ENCODE peak calls at places on chromosome 17, in five cellular contexts. L is kidney, M is fibroblast of the aortic adventitia, I is upper lobe of right lung, J is tibial nerve. P is an unnamed sample.

GRCh38 chr17:47797797-47798196 is 23.8 kb downstream of the OSBPL7 start:
- DNase-seq in L (no peak), J (no peak), M (peak), I (no peak), P (no peak)

GRCh38 chr17:75995385-75995925 is 5.2 kb upstream of the CDK3 start:
- DNase-seq in J (no peak), I (no peak), L (peak), M (no peak), P (peak)

GRCh38 chr17:31291820-31292219 is 5.2 kb downstream of the OMG start:
- DNase-seq in I (no peak), M (no peak), J (no peak), L (no peak), P (no peak)

GRCh38 chr17:32998893-32999240 is 7.2 kb downstream of the SPACA3 start:
- DNase-seq in M (peak), L (no peak), I (no peak), J (no peak), P (no peak)

GRCh38 chr17:77692571-77693161 is 265.8 kb upstream of the TNRC6C start:
- DNase-seq in L (no peak), J (no peak), M (peak), I (peak), P (peak)

GRCh38 chr17:43536236-43537088 is 9.7 kb downstream of the ETV4 start:
- DNase-seq in M (peak), L (no peak), J (no peak), I (no peak), P (peak)

GRCh38 chr17:28328325-28328724 is 6.9 kb downstream of the IFT20 start:
- DNase-seq in M (no peak), J (no peak), L (no peak), I (no peak), P (no peak)

GRCh38 chr17:48624544-48625501 is 1.3 kb downstream of the HOXB9 start:
- DNase-seq in M (no peak), J (no peak), L (peak), I (no peak), P (no peak)

GRCh38 chr17:15513058-15513858 is 45.8 kb upstream of the CDRT4 start:
- DNase-seq in M (peak), I (no peak), L (no peak), J (no peak), P (no peak)

GRCh38 chr17:65629234-65629690 is 67.8 kb upstream of the AXIN2 start:
- DNase-seq in J (no peak), M (no peak), L (no peak), I (no peak), P (no peak)

GRCh38 chr17:76024353-76024752 is 2.8 kb downstream of the EVPL start:
- DNase-seq in I (no peak), L (no peak), M (no peak), J (no peak), P (peak)

GRCh38 chr17:30336369-30337171 is 2.7 kb upstream of the TMIGD1 start:
- DNase-seq in M (peak), J (no peak), L (no peak), I (no peak), P (no peak)

GRCh38 chr17:50386451-50386994 is 10.8 kb downstream of the LRRC59 start:
- DNase-seq in L (no peak), I (no peak), J (no peak), M (no peak), P (no peak)

GRCh38 chr17:77402159-77402731 is 261.5 kb downstream of the SEC14L1 start:
- DNase-seq in J (no peak), I (no peak), M (no peak), L (no peak), P (no peak)

GRCh38 chr17:3636908-3637373 is 381 bp downstream of the CTNS start:
- DNase-seq in L (no peak), M (no peak), I (no peak), J (no peak), P (no peak)

GRCh38 chr17:27282054-27282501 is 11.8 kb upstream of the WSB1 start:
- DNase-seq in I (no peak), L (no peak), M (peak), J (peak), P (no peak)

GRCh38 chr17:5705081-5705875 is 121.0 kb upstream of the NLRP1 start:
- DNase-seq in I (no peak), M (peak), J (no peak), L (no peak), P (no peak)

GRCh38 chr17:68089881-68090280 is 54.3 kb downstream of the KPNA2 start:
- DNase-seq in J (peak), L (no peak), I (peak), M (no peak), P (no peak)

GRCh38 chr17:82327757-82328140 is 5.8 kb downstream of the SECTM1 start:
- DNase-seq in I (no peak), M (no peak), J (no peak), L (no peak), P (no peak)

GRCh38 chr17:15409721-15410247 is 57.6 kb downstream of the CDRT4 start:
- DNase-seq in M (peak), I (no peak), L (no peak), J (peak), P (no peak)

GRCh38 chr17:67993998-67994361 is 2.3 kb downstream of the C17orf58 start:
- DNase-seq in M (peak), L (no peak), J (no peak), I (no peak), P (peak)

GRCh38 chr17:38725066-38725465 is 5.1 kb upstream of the CISD3 start:
- DNase-seq in M (no peak), J (no peak), I (no peak), L (no peak), P (no peak)

GRCh38 chr17:34389343-34389742 is 26.3 kb upstream of the CCL1 start:
- DNase-seq in I (no peak), L (no peak), M (no peak), J (no peak), P (no peak)

GRCh38 chr17:66580178-66580577 is 254.7 kb upstream of the CACNG5 start:
- DNase-seq in I (peak), M (peak), J (no peak), L (peak), P (no peak)

GRCh38 chr17:74201250-74201649 is 2.2 kb upstream of the RPL38 start:
- DNase-seq in M (peak), J (peak), L (no peak), I (no peak), P (no peak)

GRCh38 chr17:42809250-42809649 is 10.6 kb downstream of the CNTD1 start:
- DNase-seq in J (peak), L (no peak), M (peak), I (no peak), P (no peak)

GRCh38 chr17:17394494-17394893 is 82.3 kb upstream of the MED9 start:
- DNase-seq in L (no peak), J (no peak), M (no peak), I (no peak), P (no peak)
- TF ChIP-seq CTCF in L (no peak), J (no peak), M (no peak), I (no peak), P (no peak)

GRCh38 chr17:61411114-61411943 is 11.7 kb downstream of the TBX2 start:
- DNase-seq in J (no peak), I (peak), M (peak), L (peak), P (peak)
- TF ChIP-seq CTCF in J (no peak), I (peak), M (peak), L (no peak), P (peak)

GRCh38 chr17:39920218-39921210 is 2.1 kb upstream of the GSDMB start:
- DNase-seq in L (peak), J (no peak), I (no peak), M (no peak), P (no peak)

GRCh38 chr17:39915559-39915958 is 2.9 kb downstream of the GSDMB start:
- DNase-seq in J (no peak), M (no peak), I (no peak), L (no peak), P (no peak)

GRCh38 chr17:39919087-39919683 is 750 bp upstream of the GSDMB start:
- DNase-seq in J (no peak), M (no peak), L (no peak), I (peak), P (no peak)

GRCh38 chr17:39913989-39914388 is 4.4 kb downstream of the GSDMB start:
- DNase-seq in L (no peak), J (no peak), M (no peak), I (no peak), P (no peak)

GRCh38 chr17:39916918-39917317 is 1.5 kb downstream of the GSDMB start:
- DNase-seq in M (peak), I (peak), J (no peak), L (no peak), P (no peak)
- TF ChIP-seq CTCF in M (no peak), I (no peak), J (no peak), L (no peak), P (peak)

GRCh38 chr17:57553991-57554825 is 190.9 kb downstream of the CCDC182 start:
- DNase-seq in L (no peak), M (no peak), J (no peak), I (no peak), P (no peak)

GRCh38 chr17:57550671-57551315 is 194.3 kb downstream of the CCDC182 start:
- DNase-seq in L (no peak), M (no peak), I (no peak), J (no peak), P (no peak)

GRCh38 chr17:57553525-57553924 is 191.6 kb downstream of the CCDC182 start:
- DNase-seq in I (no peak), L (no peak), M (peak), J (no peak), P (no peak)

GRCh38 chr17:57551321-57552079 is 193.6 kb downstream of the CCDC182 start:
- DNase-seq in I (no peak), M (no peak), L (peak), J (no peak), P (no peak)

DNA sequence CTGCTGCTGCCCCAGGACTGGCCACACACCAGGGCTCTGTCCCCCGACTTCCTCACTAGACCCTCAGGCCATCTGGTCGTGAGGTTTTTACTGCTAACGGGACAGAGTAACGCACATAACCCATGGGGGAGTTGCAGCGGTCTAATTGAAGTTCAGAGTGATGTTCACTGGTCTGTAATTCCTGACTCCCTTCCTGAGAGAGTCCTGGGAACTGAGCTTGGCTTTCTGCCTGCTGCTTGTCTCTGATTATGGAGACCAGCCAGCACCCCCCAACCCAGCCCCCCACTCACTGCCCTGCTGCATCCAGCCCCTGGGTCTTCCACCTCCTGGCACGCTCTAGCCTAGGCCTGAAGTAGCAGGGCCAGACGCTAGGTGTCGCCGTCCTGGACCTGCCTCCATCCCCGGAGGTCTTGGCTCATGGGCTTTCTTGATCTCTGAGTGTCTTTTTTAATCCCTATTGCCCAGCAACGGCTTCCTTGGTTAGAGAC is 192.9 kb downstream of the CCDC182 start:
- DNase-seq in L (no peak), J (no peak), I (no peak), M (no peak), P (no peak)
- TF ChIP-seq CTCF in L (peak), J (peak), I (peak), M (peak), P (peak)